ENCODE peak calls at places on chromosomes 6 and 20, in six cellular contexts. F is Ammon's horn; S is NCI-H82; C is erythroblast; K is natural killer cell; R is CD8-positive, alpha-beta memory T cell. A is an unnamed sample.

GRCh38 chr6:84416043-84416657 is 188.7 kb upstream of the CEP162 start:
- DNase-seq in F (no peak), S (no peak), C (no peak), K (no peak), R (no peak), A (no peak)

GRCh38 chr6:36824262-36824661 is 15.0 kb downstream of the CPNE5 start:
- DNase-seq in F (no peak), S (no peak), C (no peak), K (no peak), R (no peak), A (no peak)

GRCh38 chr6:116278478-116278822 is 1.3 kb downstream of the TSPYL1 start:
- DNase-seq in F (no peak), S (peak), C (no peak), K (no peak), R (no peak), A (no peak)

GRCh38 chr6:161211380-161212035 is 62.4 kb downstream of the AGPAT4 start:
- DNase-seq in F (no peak), S (no peak), C (no peak), K (no peak), R (no peak), A (no peak)

GRCh38 chr20:51985753-51986152 is 183.4 kb upstream of the SALL4 start:
- DNase-seq in F (no peak), S (no peak), C (no peak), K (no peak), R (no peak), A (no peak)

GRCh38 chr6:20919677-20920385 is 385.6 kb downstream of the CDKAL1 start:
- DNase-seq in F (no peak), S (peak), C (no peak), K (no peak), R (no peak), A (no peak)

GRCh38 chr20:17961600-17961965 is 7.0 kb downstream of the SNX5 start:
- DNase-seq in F (no peak), S (no peak), C (no peak), K (no peak), R (no peak), A (no peak)

GRCh38 chr6:117938324-117938995 is 31.4 kb downstream of the SLC35F1 start:
- DNase-seq in F (no peak), S (peak), C (no peak), K (no peak), R (no peak), A (no peak)

GRCh38 chr6:52788478-52788877 is 15.1 kb downstream of the GSTA1 start:
- DNase-seq in F (no peak), S (no peak), C (peak), K (no peak), R (no peak), A (no peak)

GRCh38 chr6:154721460-154721859 is 11.8 kb upstream of the SCAF8 start:
- DNase-seq in F (no peak), S (no peak), C (no peak), K (no peak), R (no peak), A (no peak)

GRCh38 chr6:46894429-46894828 is 27.3 kb downstream of the ADGRF5 start:
- DNase-seq in F (no peak), S (no peak), C (no peak), K (no peak), R (no peak), A (no peak)

GRCh38 chr6:129317931-129318820 is 391.8 kb downstream of the ARHGAP18 start:
- DNase-seq in F (no peak), S (peak), C (no peak), K (no peak), R (no peak), A (peak)

GRCh38 chr6:149080511-149080910 is 237.0 kb upstream of the TAB2 start:
- DNase-seq in F (no peak), S (no peak), C (no peak), K (no peak), R (no peak), A (no peak)

A was measured in MG63.